ENCODE peak calls at places on chromosomes 2 and 18, in nine cellular contexts. W is T follicular helper cell; T is right lobe of liver; N is tibial artery; O is AG08395; Y is B cell; I is NCI-H1694; Z is heart right ventricle; S is stimulated activated CD4-positive, alpha-beta T cell treated with anti-CD3 and anti-CD28 coated beads, Interleukin-4, amount 100 ng/mL, for 4 hours. V is an unnamed sample.

GRCh38 chr2:233288663-233289062 is 19.0 kb upstream of the SAG start:
- DNase-seq in S (no peak), W (no peak), I (no peak), N (no peak), O (no peak), Y (no peak), Z (no peak), T (no peak), V (no peak)

GRCh38 chr2:223549215-223549614 is 52.9 kb downstream of the SCG2 start:
- DNase-seq in Y (no peak), O (peak), S (no peak), N (no peak), T (no peak), W (no peak), Z (no peak), I (peak), V (no peak)

GRCh38 chr2:70956141-70956540 is 20.4 kb downstream of the ATP6V1B1 start:
- DNase-seq in O (no peak), W (no peak), I (no peak), N (no peak), Y (peak), T (no peak), S (no peak), Z (no peak), V (no peak)

GRCh38 chr2:48398285-48399135 is 131.4 kb upstream of the STON1 start:
- DNase-seq in W (no peak), S (no peak), N (no peak), I (no peak), Z (no peak), O (no peak), T (no peak), Y (no peak), V (no peak)

GRCh38 chr2:62998949-62999348 is 51.7 kb upstream of the OTX1 start:
- DNase-seq in S (no peak), I (no peak), W (no peak), O (no peak), Y (no peak), T (no peak), N (no peak), Z (no peak), V (no peak)

GRCh38 chr2:176092270-176093144 is at the start of gene HOXD13:
- DNase-seq in N (peak), Y (no peak), T (no peak), O (no peak), W (no peak), S (no peak), I (no peak), Z (no peak), V (no peak)

GRCh38 chr18:34492652-34493051 is 217.4 kb upstream of the DTNA start:
- DNase-seq in I (no peak), W (no peak), T (no peak), Z (no peak), N (no peak), Y (no peak), O (no peak), S (no peak), V (no peak)

GRCh38 chr18:80193701-80194100 is 53.6 kb downstream of the PARD6G start:
- DNase-seq in T (no peak), Z (no peak), W (no peak), Y (no peak), I (no peak), O (no peak), N (no peak), S (no peak), V (no peak)

GRCh38 chr18:73987247-73987980 is 160.2 kb downstream of the FBXO15 start:
- DNase-seq in Z (no peak), N (no peak), S (no peak), O (no peak), I (no peak), Y (no peak), T (no peak), W (no peak), V (no peak)

GRCh38 chr2:63886445-63886844 is 44.7 kb downstream of the UGP2 start:
- DNase-seq in T (no peak), Y (no peak), Z (no peak), W (no peak), S (no peak), I (no peak), O (no peak), N (no peak), V (no peak)

GRCh38 chr2:160700006-160700405 is 206.4 kb upstream of the RBMS1 start:
- DNase-seq in W (no peak), O (peak), Y (no peak), S (no peak), N (no peak), Z (no peak), T (no peak), I (no peak), V (no peak)

GRCh38 chr2:71939588-71940535 is 207.8 kb downstream of the CYP26B1 start:
- DNase-seq in N (peak), I (no peak), O (peak), Z (no peak), Y (no peak), T (no peak), W (no peak), S (no peak), V (no peak)

GRCh38 chr2:53490659-53491058 is 276.9 kb upstream of the CHAC2 start:
- DNase-seq in I (no peak), T (no peak), Y (no peak), O (no peak), S (no peak), N (peak), Z (peak), W (no peak), V (no peak)

GRCh38 chr2:23411752-23412431 is 26.9 kb downstream of the KLHL29 start:
- DNase-seq in S (no peak), O (peak), Z (no peak), T (no peak), Y (no peak), N (no peak), W (no peak), I (no peak), V (no peak)

V was measured in naive thymus-derived CD8-positive, alpha-beta T cell.